ENCODE peak calls at places on chromosomes 13 and 19, in eight cellular contexts. N is T-helper 2 cell; M is M059J; Y is stimulated activated CD8-positive, alpha-beta memory T cell treated with anti-CD3 and anti-CD28 coated beads, Interleukin-15, amount 100 ng/mL, for 4 hours; E is glutamatergic neuron; V is NCI-H748 treated with DMSO at 0.1 percent for 48 hours; T is anterior cingulate cortex; L is activated CD8-positive, alpha-beta T cell treated with anti-CD3 and anti-CD28 coated beads for 36 hours. I is an unnamed sample.

GRCh38 chr19:33446918-33447293 is 73.4 kb downstream of the CEBPG start:
- DNase-seq in N (no peak), M (no peak), Y (no peak), E (no peak), V (no peak), T (no peak), L (no peak), I (no peak)

GRCh38 chr13:49869514-49869913 is 66.6 kb downstream of the SPRYD7 start:
- DNase-seq in N (no peak), M (no peak), Y (no peak), E (no peak), V (no peak), T (no peak), L (no peak), I (no peak)

GRCh38 chr19:48595833-48596232 is 10.7 kb upstream of the SPACA4 start:
- DNase-seq in N (no peak), M (no peak), Y (no peak), E (no peak), V (no peak), T (no peak), L (no peak), I (no peak)

GRCh38 chr13:67273001-67273400 is 42.9 kb upstream of the PCDH9 start:
- DNase-seq in N (no peak), M (no peak), Y (no peak), E (no peak), V (no peak), T (no peak), L (no peak), I (no peak)

GRCh38 chr13:85995788-85996418 is 196.7 kb upstream of the SLITRK6 start:
- DNase-seq in N (no peak), M (no peak), Y (no peak), E (no peak), V (no peak), T (no peak), L (no peak), I (no peak)

GRCh38 chr19:38442736-38443135 is 9.2 kb downstream of the RYR1 start:
- DNase-seq in N (no peak), M (no peak), Y (no peak), E (no peak), V (no peak), T (no peak), L (no peak), I (no peak)

GRCh38 chr13:24706886-24707585 is 26.8 kb downstream of the ATP12A start:
- DNase-seq in N (no peak), M (no peak), Y (no peak), E (no peak), V (no peak), T (no peak), L (no peak), I (no peak)

GRCh38 chr13:95535243-95535642 is 17.3 kb upstream of the CLDN10 start:
- DNase-seq in N (no peak), M (peak), Y (no peak), E (no peak), V (no peak), T (no peak), L (peak), I (no peak)

GRCh38 chr19:34327851-34328250 is 37.1 kb upstream of the GPI start:
- DNase-seq in N (no peak), M (no peak), Y (no peak), E (no peak), V (no peak), T (no peak), L (no peak), I (no peak)

GRCh38 chr13:108268713-108269112 is 805 bp upstream of the TNFSF13B start:
- DNase-seq in N (no peak), M (no peak), Y (no peak), E (no peak), V (no peak), T (no peak), L (no peak), I (peak)

GRCh38 chr19:32889137-32889934 is 19.8 kb upstream of the SLC7A9 start:
- DNase-seq in N (no peak), M (no peak), Y (no peak), E (no peak), V (no peak), T (no peak), L (no peak), I (no peak)

GRCh38 chr13:35888327-35888940 is 242.7 kb downstream of the DCLK1 start:
- DNase-seq in N (no peak), M (peak), Y (no peak), E (no peak), V (peak), T (no peak), L (no peak), I (no peak)

GRCh38 chr19:12801466-12802266 is at the start of the genes PRDX2 and THSD8:
- DNase-seq in N (peak), M (peak), Y (no peak), E (peak), V (peak), T (peak), L (peak), I (peak)

GRCh38 chr13:98300956-98301641 is 124.0 kb upstream of the RNF113B start:
- DNase-seq in N (no peak), M (peak), Y (no peak), E (no peak), V (no peak), T (no peak), L (no peak), I (no peak)

GRCh38 chr19:21143846-21144245 is 2.0 kb downstream of the ZNF431 start:
- DNase-seq in N (no peak), M (no peak), Y (no peak), E (no peak), V (no peak), T (no peak), L (peak), I (no peak)

GRCh38 chr13:98918771-98919170 is 59.1 kb downstream of the DOCK9 start:
- DNase-seq in N (no peak), M (no peak), Y (no peak), E (no peak), V (no peak), T (no peak), L (no peak), I (peak)